ENCODE peak calls at places on chromosomes 5 and 9, in seven cellular contexts. H, T, A, Y, C, L and U are unnamed samples.

GRCh38 chr9:112361602-112362001 is 18.3 kb upstream of the HSDL2 start:
- DNase-seq in C (peak; percentile 76), L (peak; percentile 69), Y (peak; percentile 33), H (peak; percentile 65), T (peak; percentile 53), A (peak; percentile 67), U (peak; percentile 53)

GRCh38 chr9:124665391-124666058 is 105.6 kb downstream of the NR6A1 start:
- DNase-seq in Y (no peak), C (no peak), L (peak; percentile 11), H (peak; percentile 81), T (no peak), A (no peak), U (peak; percentile 91)

GRCh38 chr5:55638455-55638854 is 73.7 kb downstream of the SLC38A9 start:
- DNase-seq in L (no peak), A (no peak), H (peak; percentile 29), T (no peak), Y (no peak), C (no peak), U (no peak)

GRCh38 chr9:130689937-130690700 is 3.5 kb upstream of the EXOSC2 start:
- DNase-seq in T (peak; percentile 84), H (peak; percentile 95), A (peak; percentile 95), L (peak; percentile 64), C (peak; percentile 95), Y (peak; percentile 69), U (peak; percentile 97)

GRCh38 chr5:159849437-159850191 is 66.7 kb upstream of the ADRA1B start:
- DNase-seq in C (no peak), H (peak; percentile 92), L (no peak), A (no peak), Y (no peak), T (no peak), U (peak; percentile 88)

GRCh38 chr5:148202531-148203092 is at the start of gene SPINK6:
- DNase-seq in C (no peak), T (no peak), H (peak; percentile 91), A (no peak), Y (no peak), L (no peak), U (no peak)

GRCh38 chr9:126666155-126666803 is 52.6 kb downstream of the LMX1B start:
- DNase-seq in Y (no peak), C (no peak), T (peak; percentile 41), H (no peak), L (no peak), A (no peak), U (no peak)

GRCh38 chr9:113978954-113979712 is 99.0 kb downstream of the AMBP start:
- DNase-seq in T (no peak), C (no peak), L (no peak), H (peak; percentile 2), Y (no peak), A (no peak), U (peak; percentile 62)

GRCh38 chr5:77972545-77973252 is 196.6 kb upstream of the TBCA start:
- DNase-seq in C (peak; percentile 48), A (peak; percentile 10), T (peak; percentile 75), Y (no peak), L (peak; percentile 21), H (no peak), U (peak; percentile 18)

GRCh38 chr5:77211691-77212047 is 1.2 kb downstream of the PDE8B start:
- DNase-seq in A (no peak), L (no peak), T (no peak), C (no peak), Y (no peak), H (no peak), U (no peak)

GRCh38 chr9:84121991-84122523 is 141.5 kb downstream of the RMI1 start:
- DNase-seq in L (no peak), Y (no peak), C (no peak), H (no peak), T (no peak), A (no peak), U (no peak)

GRCh38 chr5:149212203-149212951 is 59.3 kb upstream of the AFAP1L1 start:
- DNase-seq in Y (no peak), C (no peak), H (peak; percentile 38), L (peak; percentile 35), T (no peak), A (no peak), U (peak; percentile 98)

GRCh38 chr5:150589791-150590601 is 50.5 kb upstream of the SYNPO start:
- DNase-seq in H (no peak), C (peak; percentile 68), T (peak; percentile 64), A (no peak), L (peak; percentile 81), Y (no peak), U (peak; percentile 57)

GRCh38 chr9:110933350-110934001 is 104.8 kb downstream of the LPAR1 start:
- DNase-seq in C (no peak), Y (no peak), T (no peak), H (no peak), A (peak; percentile 52), L (no peak), U (peak; percentile 58)

GRCh38 chr5:35316611-35317307 is 86.5 kb upstream of the PRLR start:
- DNase-seq in C (no peak), L (no peak), T (no peak), A (no peak), Y (no peak), H (peak; percentile 40), U (peak; percentile 51)

GRCh38 chr5:140310434-140310833 is 7.5 kb upstream of the PFDN1 start:
- DNase-seq in Y (no peak), T (no peak), H (peak; percentile 15), L (no peak), C (no peak), A (no peak), U (peak; percentile 52)

GRCh38 chr5:73387630-73388370 is 60.8 kb downstream of the FOXD1 start:
- DNase-seq in L (no peak), H (no peak), Y (no peak), A (peak; percentile 98), T (no peak), C (no peak), U (no peak)

GRCh38 chr5:170267431-170268152 is 30.0 kb downstream of the LCP2 start:
- DNase-seq in T (peak; percentile 82), C (peak; percentile 93), H (peak; percentile 65), A (peak; percentile 76), Y (peak; percentile 37), L (peak; percentile 82), U (peak; percentile 80)

GRCh38 chr5:84724181-84724580 is 339.5 kb upstream of the EDIL3 start:
- DNase-seq in C (no peak), A (no peak), H (no peak), T (no peak), Y (no peak), L (no peak), U (no peak)

GRCh38 chr5:84715087-84715486 is 330.4 kb upstream of the EDIL3 start:
- DNase-seq in A (no peak), C (no peak), T (no peak), H (no peak), L (no peak), Y (no peak), U (no peak)

GRCh38 chr5:84715686-84716085 is 331.0 kb upstream of the EDIL3 start:
- DNase-seq in L (no peak), A (no peak), H (peak; percentile 28), C (no peak), Y (no peak), T (no peak), U (no peak)

DNA sequence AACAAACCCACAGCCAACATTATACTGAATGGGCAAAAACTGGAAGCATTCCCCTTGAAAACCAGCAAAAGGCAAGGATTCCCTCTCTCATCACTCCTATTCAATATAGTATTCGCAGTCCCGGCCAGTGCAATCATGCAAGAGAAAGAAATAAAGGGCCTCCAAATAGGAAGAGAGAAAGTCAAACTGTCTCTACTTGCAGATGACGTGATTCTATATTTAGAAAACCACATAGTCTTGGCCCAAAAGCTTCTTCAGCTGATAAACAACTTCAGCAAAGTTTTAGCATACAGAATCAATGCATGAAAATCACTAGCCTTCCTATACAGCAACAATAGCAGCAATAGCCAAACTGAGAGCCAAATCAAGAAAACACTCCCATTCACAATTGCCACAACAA is 333.7 kb upstream of the EDIL3 start:
- DNase-seq in H (no peak), Y (no peak), C (no peak), A (peak; percentile 36), L (no peak), T (no peak), U (no peak)
- TF ChIP-seq EZH2phosphoT487 in H (no peak), Y (no peak), C (no peak), A (no peak), L (no peak), T (no peak), U (no peak)

GRCh38 chr5:167248262-167248661 is 1043.2 kb upstream of the WWC1 start:
- DNase-seq in C (no peak), H (no peak), A (no peak), Y (no peak), T (no peak), L (no peak), U (peak; percentile 9)
- H3K4me2 ChIP-seq in C (no peak overlapping the region), H (no peak overlapping the region), A (no peak overlapping the region), Y (no peak overlapping the region), T (no peak overlapping the region), L (no peak overlapping the region), U (no peak overlapping the region)

DNA sequence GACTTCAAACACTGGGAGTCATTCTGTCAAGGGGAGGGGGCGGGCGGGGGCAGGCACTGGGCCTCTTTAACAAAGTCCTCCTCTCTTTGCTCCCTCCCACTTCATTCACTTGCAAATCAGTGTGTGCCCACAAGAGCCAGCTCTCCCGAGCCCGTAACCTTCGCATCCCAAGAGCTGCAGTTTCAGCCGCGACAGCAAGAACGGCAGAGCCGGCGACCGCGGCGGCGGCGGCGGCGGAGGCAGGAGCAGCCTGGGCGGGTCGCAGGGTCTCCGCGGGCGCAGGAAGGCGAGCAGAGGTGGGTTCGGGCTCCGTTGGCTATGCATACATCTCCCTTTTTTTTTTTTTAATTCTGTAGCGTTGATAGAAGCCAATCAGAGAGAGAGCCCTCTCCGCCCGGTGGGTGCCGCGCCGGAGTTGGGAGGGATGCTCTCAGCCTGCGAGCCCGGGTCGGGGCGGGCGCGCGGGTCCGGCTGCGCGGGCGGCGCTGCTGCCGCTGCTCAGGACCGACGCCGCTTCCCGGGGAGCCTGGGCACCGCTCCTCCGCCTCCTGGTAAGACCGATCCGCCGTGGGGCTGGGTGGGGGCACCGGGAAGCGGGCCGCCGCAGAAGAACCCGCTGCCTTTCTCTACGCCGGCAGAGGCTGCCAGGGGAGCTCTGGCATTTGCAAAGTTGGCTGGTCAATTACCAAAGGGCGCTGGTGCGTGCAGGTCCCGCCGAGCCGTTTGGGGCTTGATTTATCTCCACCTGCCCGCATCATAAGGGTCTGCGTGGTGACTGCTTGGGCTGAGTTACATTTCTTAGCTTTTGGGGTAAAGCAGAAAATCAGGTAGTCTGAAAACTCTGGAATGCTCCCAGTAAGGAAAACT is at the start of gene CDH6:
- DNase-seq in C (peak; percentile 93), T (peak; percentile 94), H (peak; percentile 33), A (no peak), Y (no peak), L (peak; percentile 70), U (peak; percentile 62)
- TF ChIP-seq EZH2 in C (peak; percentile 59), T (peak; percentile 35), H (peak; percentile 34), A (no peak), Y (no peak), L (no peak), U (peak; percentile 3)

DNA sequence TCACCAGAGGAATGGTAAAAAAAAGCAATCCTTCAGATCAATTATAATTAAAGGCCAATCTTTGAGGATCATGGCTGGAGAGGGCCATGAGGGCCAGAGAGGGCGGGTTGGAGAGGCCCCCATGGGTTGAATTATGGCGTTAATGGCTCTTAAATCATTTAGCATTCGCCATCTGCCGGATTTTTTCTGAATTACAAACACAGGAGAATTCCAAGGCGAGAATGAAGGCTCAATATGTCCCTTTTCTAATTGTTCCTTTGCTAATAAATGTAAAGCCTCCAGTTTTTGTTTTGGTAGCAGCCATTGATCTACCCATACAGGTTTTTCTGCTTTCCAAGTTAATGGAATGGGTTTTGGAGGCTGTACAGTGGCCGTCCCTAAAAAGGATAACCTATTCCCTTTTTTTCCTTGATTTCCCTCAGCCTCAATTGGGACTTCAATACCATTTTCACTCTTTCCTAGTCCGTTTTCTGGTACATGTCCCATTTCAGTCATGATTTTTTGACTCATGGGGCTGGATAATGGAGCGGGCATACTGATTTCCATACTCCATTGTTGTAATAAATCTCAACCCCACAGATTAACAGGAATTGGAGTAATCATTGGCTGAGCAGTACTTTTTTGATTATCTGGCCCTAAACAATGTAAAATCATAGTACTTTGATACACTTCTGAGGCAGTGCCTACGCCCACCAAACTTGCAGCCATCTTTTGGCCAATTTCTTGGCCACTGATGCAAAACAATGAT is 6.7 kb upstream of the TMEM141 start:
- DNase-seq in T (peak; percentile 46), Y (peak; percentile 52), H (peak; percentile 45), L (no peak), A (peak; percentile 57), C (peak; percentile 60), U (peak; percentile 58)
- TF ChIP-seq EZH2phosphoT487 in T (no peak), Y (no peak), H (no peak), L (no peak), A (no peak), C (no peak), U (no peak)